ENCODE peak calls at places on chromosomes 13 and 19, in eight cellular contexts. T is NCI-H2029 treated with DMSO at 0.1 percent for 48 hours; I is stimulated activated CD4-positive, alpha-beta T cell treated with anti-CD3 and anti-CD28 coated beads, Interleukin-1b, Interleukin-23, amount 100 ng/mL, for 1 hour; L is T-helper 17 cell; S is mesenchymal stem cell; P is thyroid gland; U is hepatic stellate cell; V is NCI-H1930. G is an unnamed sample.

GRCh38 chr19:34253711-34254551 is 423 bp upstream of the GARRE1 start:
- DNase-seq in P (peak), I (peak), V (no peak), L (no peak), T (no peak), S (peak), U (no peak), G (no peak)

GRCh38 chr13:108728370-108728769 is 99.0 kb downstream of the MYO16 start:
- DNase-seq in I (no peak), U (no peak), P (no peak), L (no peak), S (no peak), V (no peak), T (no peak), G (no peak)

GRCh38 chr19:11204943-11205349 is 7.6 kb upstream of the KANK2 start:
- DNase-seq in P (peak), U (no peak), T (no peak), S (no peak), I (no peak), V (no peak), L (no peak), G (no peak)

GRCh38 chr19:1751367-1752008 is 1.8 kb upstream of the ONECUT3 start:
- DNase-seq in I (no peak), T (no peak), P (no peak), U (no peak), S (no peak), V (no peak), L (no peak), G (no peak)

GRCh38 chr13:113897966-113898365 is 34.1 kb upstream of the GAS6 start:
- DNase-seq in T (no peak), P (peak), I (no peak), L (no peak), V (no peak), S (no peak), U (no peak), G (no peak)

GRCh38 chr19:3725121-3725520 is 16.9 kb downstream of the TJP3 start:
- DNase-seq in S (no peak), U (no peak), P (peak), I (no peak), V (no peak), T (no peak), L (no peak), G (no peak)

GRCh38 chr19:33275933-33276619 is 26.3 kb downstream of the CEBPA start:
- DNase-seq in V (no peak), L (no peak), S (no peak), U (no peak), T (no peak), P (no peak), I (no peak), G (no peak)

GRCh38 chr13:111184685-111185401 is 69.7 kb downstream of the ARHGEF7 start:
- DNase-seq in P (no peak), V (no peak), T (peak), S (no peak), I (no peak), L (peak), U (peak), G (no peak)

GRCh38 chr13:29855784-29856183 is 5.4 kb upstream of the UBL3 start:
- DNase-seq in L (no peak), T (no peak), U (no peak), I (no peak), P (no peak), S (no peak), V (no peak), G (no peak)

GRCh38 chr13:81224502-81224833 is 883.5 kb upstream of the SPRY2 start:
- DNase-seq in P (no peak), I (no peak), L (no peak), T (no peak), U (no peak), S (no peak), V (no peak), G (no peak)

GRCh38 chr13:85725433-85725832 is 73.8 kb downstream of the SLITRK6 start:
- DNase-seq in S (no peak), T (no peak), P (no peak), L (no peak), U (no peak), I (no peak), V (no peak), G (no peak)

GRCh38 chr13:72437458-72437857 is 290.0 kb downstream of the MZT1 start:
- DNase-seq in S (peak), V (no peak), I (no peak), T (no peak), L (no peak), U (no peak), P (no peak), G (peak)

GRCh38 chr13:32645854-32646253 is 59.6 kb downstream of the PDS5B start:
- DNase-seq in S (no peak), P (no peak), U (no peak), V (no peak), T (no peak), L (no peak), I (no peak), G (no peak)

GRCh38 chr19:41411682-41412265 is 14.2 kb downstream of the BCKDHA start:
- DNase-seq in P (peak), U (no peak), L (no peak), V (no peak), I (no peak), S (no peak), T (no peak), G (no peak)

GRCh38 chr19:1074512-1075283 is 7.7 kb downstream of the ARHGAP45 start:
- DNase-seq in L (peak), S (no peak), U (no peak), V (no peak), P (peak), I (peak), T (peak), G (no peak)

GRCh38 chr13:25872871-25873607 is 178.8 kb downstream of the SHISA2 start:
- DNase-seq in L (no peak), S (peak), U (no peak), P (no peak), T (no peak), I (no peak), V (no peak), G (no peak)

GRCh38 chr19:55276720-55277430 is 3.0 kb downstream of the HSPBP1 start:
- DNase-seq in P (no peak), T (no peak), U (no peak), V (no peak), I (no peak), S (no peak), L (no peak), G (no peak)

GRCh38 chr19:9140159-9140874 is at the start of gene ZNF317:
- DNase-seq in S (peak), U (peak), L (peak), T (peak), I (peak), P (peak), V (peak), G (peak)

GRCh38 chr13:110798595-110798994 is 85.1 kb downstream of the ING1 start:
- DNase-seq in V (no peak), P (no peak), S (no peak), U (no peak), T (no peak), I (no peak), L (no peak), G (no peak)

GRCh38 chr13:35712907-35713685 is 236.6 kb upstream of the MAB21L1 start:
- DNase-seq in S (peak), L (no peak), I (no peak), T (no peak), U (peak), P (no peak), V (no peak), G (peak)

GRCh38 chr13:59750860-59751259 is 412.9 kb downstream of the DIAPH3 start:
- DNase-seq in T (no peak), I (no peak), L (no peak), S (peak), P (no peak), V (no peak), U (peak), G (peak)

GRCh38 chr13:98133949-98134348 is 8.9 kb upstream of the FARP1 start:
- DNase-seq in S (no peak), V (no peak), T (no peak), U (no peak), L (no peak), P (no peak), I (no peak), G (no peak)

GRCh38 chr13:112711528-112712265 is 21.9 kb downstream of the ATP11A start:
- DNase-seq in V (no peak), I (no peak), S (peak), T (no peak), U (peak), P (peak), L (no peak), G (peak)

GRCh38 chr13:108313382-108313781 is 43.9 kb downstream of the TNFSF13B start:
- DNase-seq in U (no peak), I (no peak), P (no peak), S (no peak), L (no peak), V (no peak), T (no peak), G (no peak)

GRCh38 chr13:94239135-94239534 is 240.3 kb downstream of the DCT start:
- DNase-seq in I (no peak), U (peak), T (no peak), S (peak), V (no peak), P (no peak), L (no peak), G (peak)

GRCh38 chr19:34480971-34481821 is at the start of gene WTIP:
- DNase-seq in P (peak), L (no peak), T (no peak), V (no peak), S (peak), U (peak), I (no peak), G (peak)

GRCh38 chr19:57269515-57270250 is 10.6 kb upstream of the ZNF460 start:
- DNase-seq in V (no peak), U (peak), P (no peak), T (no peak), S (peak), L (no peak), I (no peak), G (peak)

GRCh38 chr19:19468424-19469050 is 46.8 kb downstream of the TSSK6 start:
- DNase-seq in V (no peak), I (no peak), L (no peak), U (no peak), P (no peak), S (peak), T (no peak), G (peak)

GRCh38 chr19:3516675-3517207 is 10.6 kb downstream of the FZR1 start:
- DNase-seq in V (no peak), T (peak), P (peak), U (no peak), I (no peak), L (no peak), S (no peak), G (no peak)

G was measured in HFFc6.